ENCODE peak calls at places on chromosomes 4 and X, in five cellular contexts. Z is keratinocyte, I is psoas muscle, W is NB4, J is heart right ventricle. C is an unnamed sample.

GRCh38 chrX:43750248-43750676 is 94.2 kb downstream of the MAOA start:
- DNase-seq in W (peak; percentile 58), Z (no peak), J (no peak), I (peak; percentile 23), C (peak; percentile 48)

GRCh38 chr4:57442834-57443291 is 332.7 kb upstream of the IGFBP7 start:
- DNase-seq in W (peak; percentile 53), J (peak; percentile 24), Z (no peak), I (no peak), C (peak; percentile 29)

GRCh38 chrX:100098660-100099375 is 311.3 kb downstream of the PCDH19 start:
- DNase-seq in Z (no peak), W (no peak), I (no peak), J (no peak), C (no peak)

GRCh38 chr4:113495790-113496189 is 265.7 kb downstream of the CAMK2D start:
- DNase-seq in W (no peak), Z (no peak), I (no peak), J (no peak), C (no peak)

GRCh38 chrX:15664487-15665444 is at the start of gene CLTRN:
- DNase-seq in I (no peak), Z (no peak), W (no peak), J (no peak), C (no peak)

GRCh38 chrX:38987135-38987780 is 186.0 kb downstream of the MID1IP1 start:
- DNase-seq in J (no peak), W (peak; percentile 64), I (no peak), Z (no peak), C (peak; percentile 7)

GRCh38 chr4:183588169-183588675 is 70.8 kb downstream of the RWDD4 start:
- DNase-seq in W (no peak), Z (no peak), J (no peak), I (no peak), C (no peak)

GRCh38 chr4:41963105-41963504 is 18.5 kb upstream of the DCAF4L1 start:
- DNase-seq in J (no peak), Z (no peak), I (no peak), W (peak; percentile 60), C (peak; percentile 12)

GRCh38 chr4:139188648-139189416 is 11.8 kb upstream of the ELF2 start:
- DNase-seq in Z (no peak), I (no peak), W (peak; percentile 92), J (no peak), C (no peak)

GRCh38 chr4:139189417-139189749 is 12.4 kb upstream of the ELF2 start:
- DNase-seq in Z (no peak), W (no peak), J (no peak), I (no peak), C (no peak)

GRCh38 chr4:139184129-139184528 is 7.1 kb upstream of the ELF2 start:
- DNase-seq in W (peak; percentile 61), Z (no peak), J (no peak), I (no peak), C (peak; percentile 38)
- TF ChIP-seq CTCF in W (no peak), Z (no peak), J (no peak), I (peak; percentile 4), C (no peak)

GRCh38 chrX:2926664-2927275 is 2.4 kb downstream of the ARSD start:
- DNase-seq in Z (no peak), J (no peak), I (no peak), W (no peak), C (no peak)

GRCh38 chrX:2931155-2931554 is 2.0 kb upstream of the ARSD start:
- DNase-seq in J (no peak), W (no peak), Z (no peak), I (no peak), C (no peak)

GRCh38 chrX:2928127-2928582 is 984 bp downstream of the ARSD start:
- DNase-seq in J (peak; percentile 58), W (no peak), I (peak; percentile 53), Z (no peak), C (no peak)

GRCh38 chrX:2931612-2932011 is 2.5 kb upstream of the ARSD start:
- DNase-seq in W (no peak), J (no peak), Z (no peak), I (no peak), C (no peak)

GRCh38 chrX:2928583-2929434 is at the start of gene ARSD:
- DNase-seq in W (peak; percentile 84), J (peak; percentile 89), Z (peak; percentile 13), I (peak; percentile 88), C (peak; percentile 87)
- H3K4me3 ChIP-seq in W (peak within 1 kb of the TSS; percentile 47), J (peak within 1 kb of the TSS; percentile 93), Z (peak within 1 kb of the TSS; percentile 70), I (peak within 1 kb of the TSS; percentile 66), C (peak within 1 kb of the TSS; percentile 66)

GRCh38 chrX:48826135-48826875 is at the start of gene ERAS:
- DNase-seq in J (no peak), Z (no peak), I (no peak), W (no peak), C (peak; percentile 15)
- TF ChIP-seq CTCF in J (no peak), Z (no peak), I (no peak), W (no peak), C (peak; percentile 26)

GRCh38 chr4:108135549-108136209 is 33.1 kb downstream of the LEF1 start:
- DNase-seq in I (no peak), Z (no peak), J (no peak), W (no peak), C (peak; percentile 27)
- H3K4me3 ChIP-seq in I (no peak overlapping the region), Z (no peak overlapping the region), J (no peak overlapping the region), W (no peak overlapping the region), C (no peak overlapping the region)

DNA sequence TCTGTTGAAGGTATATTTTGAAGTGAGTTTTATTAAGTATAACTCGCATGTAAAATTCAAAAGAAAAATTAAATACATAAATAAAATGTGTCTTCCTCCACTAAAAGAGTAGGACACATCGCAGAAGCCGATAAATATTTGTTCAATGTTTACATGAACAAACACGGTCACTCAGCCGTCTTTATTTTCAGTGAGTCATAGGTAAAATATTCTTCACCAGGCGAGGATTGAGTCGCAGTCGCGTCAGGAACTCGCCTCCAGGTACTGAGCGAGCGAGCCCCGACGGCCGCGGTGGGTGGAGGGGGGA is 271 bp upstream of the FUNDC2 start:
- DNase-seq in J (no peak), I (no peak), Z (no peak), W (no peak), C (no peak)
- TF ChIP-seq CTCF in J (no peak), I (no peak), Z (no peak), W (no peak), C (no peak)

DNA sequence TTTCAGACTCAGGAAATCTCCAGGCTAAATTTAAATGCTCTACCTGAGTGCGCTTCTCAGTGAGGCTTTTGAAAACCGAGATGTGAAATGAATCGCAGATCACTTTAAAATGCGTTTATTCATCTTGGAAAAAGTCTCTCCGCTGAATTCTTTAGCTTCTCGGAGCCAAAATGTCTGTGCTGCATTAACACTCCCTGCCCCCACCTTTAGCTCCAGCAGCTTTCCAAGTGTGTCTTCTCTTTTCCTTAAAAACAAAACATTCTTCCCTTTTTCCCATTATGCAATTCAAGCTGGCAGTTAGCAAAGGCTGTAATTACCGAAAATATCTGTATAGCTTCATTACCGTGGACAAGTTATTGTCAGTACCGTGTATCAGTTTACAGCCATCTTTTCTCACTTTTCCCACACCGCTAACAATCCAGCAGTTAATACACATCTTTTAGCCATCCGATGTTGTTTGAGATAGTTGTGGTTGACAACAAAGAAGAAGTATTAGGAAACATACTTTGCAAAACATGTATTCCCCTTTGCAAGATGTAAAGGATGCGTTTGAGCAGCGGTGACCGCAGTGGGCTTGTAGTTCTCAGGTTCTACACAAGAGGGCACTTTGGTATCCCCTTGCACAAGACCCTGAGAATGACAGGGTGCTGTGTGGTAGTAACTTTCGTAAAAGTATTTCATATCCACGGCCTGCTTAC is 136.1 kb upstream of the STX18 start:
- DNase-seq in J (no peak), Z (no peak), I (no peak), W (peak; percentile 75), C (peak; percentile 38)
- H3K4me3 ChIP-seq in J (peak overlapping the region; percentile 10), Z (no peak overlapping the region), I (no peak overlapping the region), W (no peak overlapping the region), C (no peak overlapping the region)

GRCh38 chr4:99400831-99401230 is 34.3 kb downstream of the ADH7 start:
- DNase-seq in J (no peak), I (no peak), W (no peak), Z (no peak), C (no peak)

GRCh38 chr4:99405433-99406115 is 29.6 kb downstream of the ADH7 start:
- DNase-seq in I (peak; percentile 49), J (peak; percentile 12), Z (peak; percentile 33), W (peak; percentile 62), C (peak; percentile 63)

GRCh38 chr4:99403380-99404194 is 31.6 kb downstream of the ADH7 start:
- DNase-seq in J (no peak), Z (no peak), I (no peak), W (no peak), C (peak; percentile 41)

GRCh38 chr4:99404595-99405287 is 30.4 kb downstream of the ADH7 start:
- DNase-seq in Z (peak; percentile 69), W (peak; percentile 28), I (peak; percentile 35), J (no peak), C (peak; percentile 84)

GRCh38 chr4:99402765-99403164 is 32.4 kb downstream of the ADH7 start:
- DNase-seq in Z (no peak), W (peak; percentile 6), J (no peak), I (no peak), C (no peak)
- TF ChIP-seq CTCF in Z (no peak), W (peak; percentile 14), J (no peak), I (no peak), C (no peak)

DNA sequence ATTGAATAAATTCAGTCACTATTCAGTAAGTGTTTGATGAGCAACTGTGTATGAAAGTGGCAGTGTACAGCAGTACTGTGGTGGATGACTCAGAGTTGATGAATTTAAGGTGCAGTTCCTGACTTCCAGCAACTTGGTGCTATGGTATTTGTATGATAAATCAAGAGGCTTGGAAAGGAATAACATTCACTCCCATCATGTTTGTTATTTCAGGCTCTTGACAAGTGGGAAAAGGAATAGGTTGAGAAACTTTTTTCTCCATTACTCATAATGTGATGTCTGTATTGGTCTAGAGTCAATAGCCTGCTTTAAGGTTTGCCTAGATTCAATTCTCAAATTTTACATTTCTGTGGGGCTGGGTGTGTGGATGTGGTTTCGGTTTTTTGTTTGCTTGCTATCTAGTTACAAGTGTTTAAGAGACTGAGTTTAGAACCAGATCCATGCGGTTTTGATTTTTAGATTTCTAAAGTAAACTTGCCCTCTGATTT is 35.1 kb upstream of the CYP2U1 start:
- DNase-seq in I (no peak), J (no peak), Z (peak; percentile 90), W (no peak), C (no peak)
- H3K4me3 ChIP-seq in I (no peak overlapping the region), J (no peak overlapping the region), Z (peak overlapping the region; percentile 52), W (no peak overlapping the region), C (no peak overlapping the region)

DNA sequence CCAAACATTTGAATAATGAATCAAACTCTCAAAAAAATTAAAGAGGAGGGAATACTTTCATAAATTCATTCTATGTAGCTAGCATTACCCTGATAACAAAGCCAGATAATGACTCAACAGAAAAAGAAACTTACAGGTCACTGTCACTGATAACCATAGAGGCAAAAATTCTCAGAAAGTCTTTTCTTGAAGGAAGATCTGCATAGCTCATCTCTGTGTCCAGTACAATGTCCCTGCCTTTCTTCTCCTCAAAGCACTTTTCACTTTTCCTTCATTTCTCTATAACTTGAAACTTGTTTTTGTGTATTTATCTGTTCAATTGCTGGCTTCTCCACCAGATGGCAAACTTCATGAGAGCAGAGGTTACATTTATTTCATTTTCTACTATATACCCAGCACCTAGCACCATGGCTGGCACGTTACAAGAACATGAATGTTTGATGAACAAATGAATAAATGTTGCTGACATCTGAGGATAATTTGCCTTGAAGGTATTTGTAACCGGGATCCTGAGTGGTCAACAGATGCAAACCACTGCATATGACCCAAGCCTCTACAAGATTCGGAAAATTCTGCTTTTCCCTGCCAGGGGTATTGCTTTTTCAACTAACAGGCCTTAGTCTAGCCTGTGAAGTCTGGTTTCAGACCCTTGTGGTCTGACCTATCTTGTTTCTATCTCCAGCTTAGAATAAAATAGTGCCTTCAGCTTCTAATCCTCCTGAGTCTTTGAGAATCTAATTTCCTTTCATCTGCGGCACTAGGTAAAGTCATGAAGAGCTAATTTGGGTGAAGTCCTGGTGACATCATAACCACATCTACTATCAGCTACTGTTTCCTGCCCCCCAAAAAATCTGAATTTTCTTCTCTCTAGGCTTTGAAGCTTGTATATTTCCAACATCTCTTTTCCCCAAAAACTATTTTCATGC is 52.5 kb upstream of the ANTXR2 start:
- DNase-seq in I (no peak), Z (no peak), W (peak; percentile 86), J (no peak), C (peak; percentile 45)
- TF ChIP-seq CTCF in I (peak; percentile 25), Z (peak; percentile 61), W (peak; percentile 44), J (no peak), C (peak; percentile 31)